ENCODE peak calls at places on chromosomes 13 and 19, in seven cellular contexts. S, K, I, H, T, N and A are unnamed samples.

GRCh38 chr19:44848805-44849457 is 2.8 kb downstream of the NECTIN2 start:
- DNase-seq in H (no peak), K (no peak), I (no peak), T (no peak), S (peak), N (no peak), A (no peak)

GRCh38 chr19:40191836-40192646 is 815 bp downstream of the MAP3K10 start:
- DNase-seq in T (no peak), S (peak), I (no peak), N (no peak), K (peak), H (peak), A (peak)

GRCh38 chr13:20426766-20427448 is 98.8 kb downstream of the CRYL1 start:
- DNase-seq in N (no peak), T (no peak), H (no peak), I (no peak), K (no peak), S (no peak), A (peak)

GRCh38 chr13:77470986-77471385 is 64.5 kb upstream of the SCEL start:
- DNase-seq in I (no peak), N (no peak), K (no peak), T (no peak), H (no peak), S (no peak), A (no peak)

GRCh38 chr13:82356667-82357066 is 1525.6 kb downstream of the SLITRK1 start:
- DNase-seq in S (no peak), T (no peak), K (no peak), H (no peak), I (no peak), N (no peak), A (no peak)

GRCh38 chr13:94608586-94608985 is 6.9 kb downstream of the GPR180 start:
- DNase-seq in T (no peak), S (no peak), I (no peak), N (no peak), H (no peak), K (no peak), A (no peak)

GRCh38 chr19:4396949-4397783 is 3.2 kb downstream of the SH3GL1 start:
- DNase-seq in T (no peak), K (no peak), I (no peak), S (no peak), H (no peak), N (no peak), A (no peak)

GRCh38 chr13:99572921-99573320 is 71.6 kb downstream of the TM9SF2 start:
- DNase-seq in H (no peak), S (no peak), K (no peak), T (no peak), I (no peak), N (no peak), A (no peak)

GRCh38 chr13:28636078-28636477 is 22.9 kb upstream of the POMP start:
- DNase-seq in I (peak), K (no peak), T (peak), N (no peak), S (no peak), H (no peak), A (peak)

GRCh38 chr13:61275251-61275650 is 140.4 kb downstream of the PCDH20 start:
- DNase-seq in S (no peak), H (no peak), N (no peak), K (no peak), I (no peak), T (no peak), A (no peak)

GRCh38 chr13:39729161-39729560 is 73.7 kb downstream of the COG6 start:
- DNase-seq in N (no peak), S (no peak), H (no peak), T (no peak), I (no peak), K (no peak), A (peak)

GRCh38 chr19:50889638-50890037 is 16.4 kb downstream of the KLK2 start:
- DNase-seq in H (no peak), K (no peak), I (no peak), T (no peak), S (no peak), N (no peak), A (no peak)

GRCh38 chr13:110261166-110262081 is 45.5 kb downstream of the COL4A1 start:
- DNase-seq in T (no peak), N (no peak), I (no peak), H (no peak), K (no peak), S (no peak), A (no peak)

GRCh38 chr19:30669329-30670010 is 297.3 kb downstream of the ZNF536 start:
- DNase-seq in S (peak), I (no peak), K (peak), T (no peak), H (peak), N (peak), A (peak)

GRCh38 chr13:100100115-100100879 is 11.4 kb downstream of the PCCA start:
- DNase-seq in H (no peak), I (no peak), N (no peak), K (no peak), T (no peak), S (peak), A (peak)

GRCh38 chr19:1783354-1783753 is 28.7 kb downstream of the ATP8B3 start:
- DNase-seq in N (no peak), T (no peak), K (no peak), H (no peak), I (no peak), S (no peak), A (no peak)

GRCh38 chr13:76038920-76039716 is 403.0 kb downstream of the LMO7 start:
- DNase-seq in N (no peak), H (no peak), I (no peak), T (no peak), K (no peak), S (no peak), A (no peak)

GRCh38 chr13:35481777-35482176 is 5.3 kb upstream of the MAB21L1 start:
- DNase-seq in H (no peak), I (no peak), K (no peak), S (no peak), T (no peak), N (no peak), A (no peak)

GRCh38 chr13:44739120-44739519 is 163.0 kb upstream of the TSC22D1 start:
- DNase-seq in I (no peak), T (no peak), K (no peak), N (no peak), H (no peak), S (no peak), A (no peak)

GRCh38 chr13:46575321-46575721 is 22.4 kb downstream of the LRCH1 start:
- DNase-seq in S (no peak), I (no peak), K (peak), N (no peak), H (no peak), T (no peak), A (peak)

GRCh38 chr19:13978306-13978705 is 26.0 kb downstream of the DCAF15 start:
- DNase-seq in H (peak), T (no peak), I (no peak), K (no peak), N (no peak), S (no peak), A (no peak)

GRCh38 chr19:20238025-20238623 is 71.1 kb downstream of the ZNF486 start:
- DNase-seq in K (peak), I (peak), H (peak), S (peak), N (peak), T (peak), A (peak)

GRCh38 chr13:79935121-79935520 is 405.8 kb downstream of the SPRY2 start:
- DNase-seq in K (no peak), H (no peak), S (no peak), N (no peak), I (peak), T (peak), A (peak)

GRCh38 chr19:18156841-18157464 is 4.0 kb downstream of the PIK3R2 start:
- DNase-seq in N (no peak), K (no peak), T (peak), I (no peak), S (peak), H (peak), A (peak)

GRCh38 chr19:14301150-14301549 is 80.1 kb upstream of the ADGRE5 start:
- DNase-seq in I (no peak), H (no peak), K (no peak), S (no peak), N (no peak), T (no peak), A (no peak)

GRCh38 chr13:113327391-113327765 is 30.3 kb downstream of the LAMP1 start:
- DNase-seq in N (no peak), S (no peak), I (no peak), K (no peak), H (no peak), T (no peak), A (no peak)

GRCh38 chr19:12985049-12985776 is 10.1 kb upstream of the NFIX start:
- DNase-seq in I (no peak), N (no peak), K (no peak), T (no peak), H (peak), S (peak), A (peak)

GRCh38 chr19:38952395-38953165 is 21.8 kb downstream of the MRPS12 start:
- DNase-seq in T (no peak), H (no peak), S (no peak), N (no peak), I (no peak), K (peak), A (peak)

GRCh38 chr19:8074501-8074900 is 21.9 kb downstream of the CCL25 start:
- DNase-seq in H (no peak), I (no peak), N (no peak), S (no peak), K (no peak), T (no peak), A (no peak)